ENCODE peak calls at places on chromosomes 12 and 14, in four cellular contexts. B is aorta; M is CD8-positive, alpha-beta memory T cell; O is NAMALWA. U is an unnamed sample.

GRCh38 chr12:44509471-44509870 is 366.6 kb downstream of the NELL2 start:
- DNase-seq in B (no peak), M (no peak), O (no peak), U (no peak)

GRCh38 chr12:117441751-117442150 is 80.3 kb upstream of the NOS1 start:
- DNase-seq in B (no peak), M (no peak), O (peak; percentile 8), U (peak; percentile 36)

GRCh38 chr14:104148433-104149277 is 10.3 kb downstream of the KIF26A start:
- DNase-seq in B (peak; percentile 67), M (no peak), O (no peak), U (no peak)

GRCh38 chr14:76191297-76191696 is 39.6 kb downstream of the GPATCH2L start:
- DNase-seq in B (no peak), M (no peak), O (no peak), U (peak; percentile 55)

GRCh38 chr12:7122876-7123769 is 5.6 kb downstream of the RBP5 start:
- DNase-seq in B (no peak), M (no peak), O (no peak), U (no peak)

GRCh38 chr12:14325716-14326343 is 39.7 kb upstream of the ATF7IP start:
- DNase-seq in B (no peak), M (no peak), O (no peak), U (peak; percentile 60)

GRCh38 chr12:92191061-92191460 is 45.4 kb upstream of the BTG1 start:
- DNase-seq in B (no peak), M (no peak), O (no peak), U (no peak)

GRCh38 chr12:115886666-115887065 is 390.8 kb downstream of the MED13L start:
- DNase-seq in B (no peak), M (no peak), O (no peak), U (no peak)

GRCh38 chr12:46472893-46473633 is 100.5 kb upstream of the SLC38A2 start:
- DNase-seq in B (no peak), M (no peak), O (no peak), U (no peak)

GRCh38 chr12:94870511-94870910 is 133.0 kb downstream of the NDUFA12 start:
- DNase-seq in B (no peak), M (no peak), O (no peak), U (no peak)

GRCh38 chr12:44465139-44465538 is 411.0 kb downstream of the NELL2 start:
- DNase-seq in B (no peak), M (no peak), O (peak; percentile 48), U (peak; percentile 71)

GRCh38 chr12:122491991-122492390 is 8.7 kb downstream of the ZCCHC8 start:
- DNase-seq in B (no peak), M (no peak), O (no peak), U (no peak)

GRCh38 chr12:119988440-119988787 is 622 bp upstream of the BICDL1 start:
- DNase-seq in B (no peak), M (no peak), O (no peak), U (no peak)

GRCh38 chr12:79637093-79637492 is 53.7 kb downstream of the PAWR start:
- DNase-seq in B (no peak), M (no peak), O (no peak), U (no peak)

GRCh38 chr14:65144170-65144569 is 41.9 kb upstream of the MAX start:
- DNase-seq in B (no peak), M (no peak), O (no peak), U (no peak)

GRCh38 chr12:14560904-14561574 is 6.6 kb downstream of the PLBD1 start:
- DNase-seq in B (no peak), M (no peak), O (no peak), U (no peak)